ENCODE peak calls at places on chromosome 10, in seven cellular contexts. One of them, this sample, is unnamed.

GRCh38 chr10:71783917-71784678 is 10.8 kb upstream of the VSIR start:
- DNase-seq in coronary artery: no peak
- DNase-seq in choroid plexus epithelial cell: no peak
- DNase-seq in fibroblast of lung: no peak
- DNase-seq in heart right ventricle: no peak
- DNase-seq in cardiac muscle cell: no peak
- DNase-seq in mammary epithelial cell: no peak
- DNase-seq in this sample: no peak

GRCh38 chr10:110802090-110802489 is 69.6 kb upstream of the PDCD4 start:
- DNase-seq in coronary artery: no peak
- DNase-seq in choroid plexus epithelial cell: peak
- DNase-seq in fibroblast of lung: peak
- DNase-seq in heart right ventricle: no peak
- DNase-seq in cardiac muscle cell: no peak
- DNase-seq in mammary epithelial cell: peak
- DNase-seq in this sample: peak

GRCh38 chr10:93566435-93567276 is at the start of gene FFAR4:
- DNase-seq in coronary artery: no peak
- DNase-seq in choroid plexus epithelial cell: no peak
- DNase-seq in fibroblast of lung: no peak
- DNase-seq in heart right ventricle: peak
- DNase-seq in cardiac muscle cell: peak
- DNase-seq in mammary epithelial cell: peak
- DNase-seq in this sample: no peak

GRCh38 chr10:122301055-122301810 is 30.1 kb downstream of the BTBD16 start:
- DNase-seq in coronary artery: no peak
- DNase-seq in choroid plexus epithelial cell: peak
- DNase-seq in fibroblast of lung: peak
- DNase-seq in heart right ventricle: no peak
- DNase-seq in cardiac muscle cell: no peak
- DNase-seq in mammary epithelial cell: no peak
- DNase-seq in this sample: peak

GRCh38 chr10:122422266-122422980 is 32.0 kb upstream of the ARMS2 start:
- DNase-seq in coronary artery: no peak
- DNase-seq in choroid plexus epithelial cell: no peak
- DNase-seq in fibroblast of lung: no peak
- DNase-seq in heart right ventricle: no peak
- DNase-seq in cardiac muscle cell: no peak
- DNase-seq in mammary epithelial cell: no peak
- DNase-seq in this sample: peak

GRCh38 chr10:75663947-75664664 is 232.7 kb downstream of the LRMDA start:
- DNase-seq in coronary artery: no peak
- DNase-seq in choroid plexus epithelial cell: peak
- DNase-seq in fibroblast of lung: peak
- DNase-seq in heart right ventricle: peak
- DNase-seq in cardiac muscle cell: no peak
- DNase-seq in mammary epithelial cell: no peak
- DNase-seq in this sample: peak

GRCh38 chr10:127424594-127425264 is 124.4 kb upstream of the NPS start:
- DNase-seq in coronary artery: no peak
- DNase-seq in choroid plexus epithelial cell: peak
- DNase-seq in fibroblast of lung: peak
- DNase-seq in heart right ventricle: no peak
- DNase-seq in cardiac muscle cell: no peak
- DNase-seq in mammary epithelial cell: no peak
- DNase-seq in this sample: no peak

GRCh38 chr10:102004376-102004775 is 51.6 kb downstream of the ARMH3 start:
- DNase-seq in coronary artery: no peak
- DNase-seq in choroid plexus epithelial cell: peak
- DNase-seq in fibroblast of lung: peak
- DNase-seq in heart right ventricle: no peak
- DNase-seq in cardiac muscle cell: no peak
- DNase-seq in mammary epithelial cell: peak
- DNase-seq in this sample: peak

GRCh38 chr10:4780782-4781181 is 45.2 kb upstream of the AKR1E2 start:
- DNase-seq in coronary artery: no peak
- DNase-seq in choroid plexus epithelial cell: peak
- DNase-seq in fibroblast of lung: peak
- DNase-seq in heart right ventricle: no peak
- DNase-seq in cardiac muscle cell: no peak
- DNase-seq in mammary epithelial cell: peak
- DNase-seq in this sample: peak

GRCh38 chr10:3584926-3585784 is 199.9 kb downstream of the KLF6 start:
- DNase-seq in coronary artery: no peak
- DNase-seq in choroid plexus epithelial cell: no peak
- DNase-seq in fibroblast of lung: no peak
- DNase-seq in heart right ventricle: no peak
- DNase-seq in cardiac muscle cell: no peak
- DNase-seq in mammary epithelial cell: no peak
- DNase-seq in this sample: no peak

GRCh38 chr10:32227802-32228201 is 119.2 kb downstream of the EPC1 start:
- DNase-seq in coronary artery: no peak
- DNase-seq in choroid plexus epithelial cell: no peak
- DNase-seq in fibroblast of lung: no peak
- DNase-seq in heart right ventricle: no peak
- DNase-seq in cardiac muscle cell: no peak
- DNase-seq in mammary epithelial cell: no peak
- DNase-seq in this sample: no peak

GRCh38 chr10:96025566-96025965 is 17.8 kb upstream of the CCNJ start:
- DNase-seq in coronary artery: no peak
- DNase-seq in choroid plexus epithelial cell: peak
- DNase-seq in fibroblast of lung: peak
- DNase-seq in heart right ventricle: no peak
- DNase-seq in cardiac muscle cell: peak
- DNase-seq in mammary epithelial cell: peak
- DNase-seq in this sample: peak

GRCh38 chr10:80171248-80171660 is 34.1 kb downstream of the ANXA11 start:
- DNase-seq in coronary artery: no peak
- DNase-seq in choroid plexus epithelial cell: no peak
- DNase-seq in fibroblast of lung: no peak
- DNase-seq in heart right ventricle: no peak
- DNase-seq in cardiac muscle cell: no peak
- DNase-seq in mammary epithelial cell: no peak
- DNase-seq in this sample: peak

GRCh38 chr10:5163487-5163886 is 21.5 kb downstream of the AKR1C8 start:
- DNase-seq in coronary artery: no peak
- DNase-seq in choroid plexus epithelial cell: no peak
- DNase-seq in fibroblast of lung: no peak
- DNase-seq in heart right ventricle: no peak
- DNase-seq in cardiac muscle cell: no peak
- DNase-seq in mammary epithelial cell: no peak
- DNase-seq in this sample: no peak

GRCh38 chr10:21506351-21506750 is 19.1 kb downstream of the SKIDA1 start:
- DNase-seq in coronary artery: no peak
- DNase-seq in choroid plexus epithelial cell: no peak
- DNase-seq in fibroblast of lung: no peak
- DNase-seq in heart right ventricle: no peak
- DNase-seq in cardiac muscle cell: no peak
- DNase-seq in mammary epithelial cell: no peak
- DNase-seq in this sample: no peak

GRCh38 chr10:104121485-104122272 is at the start of gene SFR1:
- DNase-seq in coronary artery: peak
- DNase-seq in choroid plexus epithelial cell: peak
- DNase-seq in fibroblast of lung: peak
- DNase-seq in heart right ventricle: peak
- DNase-seq in cardiac muscle cell: peak
- DNase-seq in mammary epithelial cell: peak
- DNase-seq in this sample: peak

GRCh38 chr10:110013615-110014293 is 6.0 kb downstream of the ADD3 start:
- DNase-seq in coronary artery: no peak
- DNase-seq in choroid plexus epithelial cell: no peak
- DNase-seq in fibroblast of lung: no peak
- DNase-seq in heart right ventricle: no peak
- DNase-seq in cardiac muscle cell: no peak
- DNase-seq in mammary epithelial cell: peak
- DNase-seq in this sample: peak

GRCh38 chr10:121647401-121647800 is 49.2 kb upstream of the FGFR2 start:
- DNase-seq in coronary artery: no peak
- DNase-seq in choroid plexus epithelial cell: no peak
- DNase-seq in fibroblast of lung: no peak
- DNase-seq in heart right ventricle: no peak
- DNase-seq in cardiac muscle cell: no peak
- DNase-seq in mammary epithelial cell: no peak
- DNase-seq in this sample: no peak

GRCh38 chr10:77873558-77874380 is 52.8 kb downstream of the DLG5 start:
- DNase-seq in coronary artery: no peak
- DNase-seq in choroid plexus epithelial cell: peak
- DNase-seq in fibroblast of lung: peak
- DNase-seq in heart right ventricle: no peak
- DNase-seq in cardiac muscle cell: no peak
- DNase-seq in mammary epithelial cell: peak
- DNase-seq in this sample: peak

GRCh38 chr10:96964131-96964530 is 132.0 kb downstream of the LCOR start:
- DNase-seq in coronary artery: no peak
- DNase-seq in choroid plexus epithelial cell: no peak
- DNase-seq in fibroblast of lung: no peak
- DNase-seq in heart right ventricle: no peak
- DNase-seq in cardiac muscle cell: no peak
- DNase-seq in mammary epithelial cell: no peak
- DNase-seq in this sample: no peak

GRCh38 chr10:3757638-3758490 is 27.1 kb downstream of the KLF6 start:
- DNase-seq in coronary artery: peak
- DNase-seq in choroid plexus epithelial cell: peak
- DNase-seq in fibroblast of lung: no peak
- DNase-seq in heart right ventricle: no peak
- DNase-seq in cardiac muscle cell: no peak
- DNase-seq in mammary epithelial cell: peak
- DNase-seq in this sample: peak

GRCh38 chr10:58367049-58367448 is 18.2 kb upstream of the TFAM start:
- DNase-seq in coronary artery: no peak
- DNase-seq in choroid plexus epithelial cell: no peak
- DNase-seq in fibroblast of lung: no peak
- DNase-seq in heart right ventricle: no peak
- DNase-seq in cardiac muscle cell: no peak
- DNase-seq in mammary epithelial cell: no peak
- DNase-seq in this sample: no peak

GRCh38 chr10:55966131-55966530 is 394.9 kb downstream of the ZWINT start:
- DNase-seq in coronary artery: no peak
- DNase-seq in choroid plexus epithelial cell: no peak
- DNase-seq in fibroblast of lung: no peak
- DNase-seq in heart right ventricle: no peak
- DNase-seq in cardiac muscle cell: no peak
- DNase-seq in mammary epithelial cell: no peak
- DNase-seq in this sample: peak

GRCh38 chr10:9922123-9922685 is 1095.5 kb upstream of the CELF2 start:
- DNase-seq in coronary artery: no peak
- DNase-seq in choroid plexus epithelial cell: no peak
- DNase-seq in fibroblast of lung: no peak
- DNase-seq in heart right ventricle: no peak
- DNase-seq in cardiac muscle cell: no peak
- DNase-seq in mammary epithelial cell: no peak
- DNase-seq in this sample: no peak

GRCh38 chr10:21699575-21699974 is 165.5 kb downstream of the MLLT10 start:
- DNase-seq in coronary artery: no peak
- DNase-seq in choroid plexus epithelial cell: no peak
- DNase-seq in fibroblast of lung: no peak
- DNase-seq in heart right ventricle: no peak
- DNase-seq in cardiac muscle cell: no peak
- DNase-seq in mammary epithelial cell: no peak
- DNase-seq in this sample: no peak

GRCh38 chr10:128186959-128187787 is 61.0 kb upstream of the MKI67 start:
- DNase-seq in coronary artery: no peak
- DNase-seq in choroid plexus epithelial cell: no peak
- DNase-seq in fibroblast of lung: no peak
- DNase-seq in heart right ventricle: no peak
- DNase-seq in cardiac muscle cell: no peak
- DNase-seq in mammary epithelial cell: no peak
- DNase-seq in this sample: no peak

GRCh38 chr10:119028900-119029612 is 458 bp upstream of the NANOS1 start:
- DNase-seq in coronary artery: peak
- DNase-seq in choroid plexus epithelial cell: peak
- DNase-seq in fibroblast of lung: peak
- DNase-seq in heart right ventricle: peak
- DNase-seq in cardiac muscle cell: peak
- DNase-seq in mammary epithelial cell: peak
- DNase-seq in this sample: peak

GRCh38 chr10:113273877-113274829 is 278.7 kb upstream of the HABP2 start:
- DNase-seq in coronary artery: no peak
- DNase-seq in choroid plexus epithelial cell: no peak
- DNase-seq in fibroblast of lung: no peak
- DNase-seq in heart right ventricle: peak
- DNase-seq in cardiac muscle cell: no peak
- DNase-seq in mammary epithelial cell: no peak
- DNase-seq in this sample: no peak

GRCh38 chr10:90930971-90931841 is 10.3 kb upstream of the ANKRD1 start:
- DNase-seq in coronary artery: peak
- DNase-seq in choroid plexus epithelial cell: peak
- DNase-seq in fibroblast of lung: peak
- DNase-seq in heart right ventricle: peak
- DNase-seq in cardiac muscle cell: peak
- DNase-seq in mammary epithelial cell: no peak
- DNase-seq in this sample: no peak

GRCh38 chr10:44413416-44413815 is 28.5 kb upstream of the CXCL12 start:
- DNase-seq in coronary artery: peak
- DNase-seq in choroid plexus epithelial cell: no peak
- DNase-seq in fibroblast of lung: no peak
- DNase-seq in heart right ventricle: no peak
- DNase-seq in cardiac muscle cell: no peak
- DNase-seq in mammary epithelial cell: no peak
- DNase-seq in this sample: no peak
- H3K4me3 ChIP-seq in coronary artery: no peak
- H3K4me3 ChIP-seq in choroid plexus epithelial cell: no peak
- H3K4me3 ChIP-seq in fibroblast of lung: no peak
- H3K4me3 ChIP-seq in heart right ventricle: no peak
- H3K4me3 ChIP-seq in cardiac muscle cell: no peak
- H3K4me3 ChIP-seq in mammary epithelial cell: no peak
- H3K4me3 ChIP-seq in this sample: no peak

GRCh38 chr10:86024555-86025001 is 342.0 kb downstream of the GRID1 start:
- DNase-seq in coronary artery: peak
- DNase-seq in choroid plexus epithelial cell: no peak
- DNase-seq in fibroblast of lung: no peak
- DNase-seq in heart right ventricle: peak
- DNase-seq in cardiac muscle cell: peak
- DNase-seq in mammary epithelial cell: no peak
- DNase-seq in this sample: no peak
- TF ChIP-seq CTCF in coronary artery: no peak
- TF ChIP-seq CTCF in choroid plexus epithelial cell: no peak
- TF ChIP-seq CTCF in fibroblast of lung: no peak
- TF ChIP-seq CTCF in heart right ventricle: peak
- TF ChIP-seq CTCF in cardiac muscle cell: no peak
- TF ChIP-seq CTCF in mammary epithelial cell: no peak
- TF ChIP-seq CTCF in this sample: no peak

DNA sequence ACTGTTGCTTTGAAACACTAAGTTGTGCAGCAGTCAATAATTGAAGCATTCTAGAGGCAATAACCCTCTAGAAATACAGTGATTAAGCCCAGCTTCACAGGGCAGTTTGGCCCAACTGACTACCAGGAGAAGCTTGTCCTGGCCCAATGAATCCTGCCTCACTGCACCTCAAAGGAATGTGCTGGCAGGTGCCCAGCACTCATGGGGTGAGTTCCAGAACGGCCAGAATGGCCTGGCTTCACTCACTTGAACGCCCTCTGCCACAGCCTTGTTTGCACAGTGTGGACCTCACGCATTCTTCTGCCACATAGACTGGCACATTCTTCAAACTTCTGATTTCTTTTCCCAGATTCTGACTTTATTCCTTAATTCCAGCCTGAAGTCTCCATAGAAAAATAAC is 6.6 kb upstream of the ITIH2 start:
- DNase-seq in coronary artery: no peak
- DNase-seq in choroid plexus epithelial cell: peak
- DNase-seq in fibroblast of lung: no peak
- DNase-seq in heart right ventricle: peak
- DNase-seq in cardiac muscle cell: no peak
- DNase-seq in mammary epithelial cell: no peak
- DNase-seq in this sample: no peak
- H3K4me3 ChIP-seq in coronary artery: no peak
- H3K4me3 ChIP-seq in choroid plexus epithelial cell: no peak
- H3K4me3 ChIP-seq in fibroblast of lung: no peak
- H3K4me3 ChIP-seq in heart right ventricle: no peak
- H3K4me3 ChIP-seq in cardiac muscle cell: no peak
- H3K4me3 ChIP-seq in mammary epithelial cell: no peak
- H3K4me3 ChIP-seq in this sample: no peak

GRCh38 chr10:99612167-99612831 is 7.9 kb downstream of the SLC25A28 start:
- DNase-seq in coronary artery: no peak
- DNase-seq in choroid plexus epithelial cell: peak
- DNase-seq in fibroblast of lung: peak
- DNase-seq in heart right ventricle: peak
- DNase-seq in cardiac muscle cell: peak
- DNase-seq in mammary epithelial cell: peak
- DNase-seq in this sample: peak
- TF ChIP-seq CTCF in coronary artery: peak
- TF ChIP-seq CTCF in choroid plexus epithelial cell: peak
- TF ChIP-seq CTCF in fibroblast of lung: peak
- TF ChIP-seq CTCF in heart right ventricle: peak
- TF ChIP-seq CTCF in cardiac muscle cell: peak
- TF ChIP-seq CTCF in mammary epithelial cell: peak
- TF ChIP-seq CTCF in this sample: peak